ENCODE peak calls at places on chromosomes 6 and 20, in nine cellular contexts. G is astrocyte of the spinal cord, C is spleen, S is body of pancreas, H is coronary artery, L is cardiac fibroblast, M is fibroblast of pulmonary artery, T is astrocyte of the cerebellum, Z is A549. Y is an unnamed sample.

GRCh38 chr6:170522565-170523183 is 30.4 kb downstream of the PSMB1 start:
- DNase-seq in M (peak), G (no peak), C (no peak), S (no peak), Z (peak), H (no peak), L (peak), T (no peak), Y (no peak)

GRCh38 chr20:20741067-20742045 is 28.9 kb upstream of the RALGAPA2 start:
- DNase-seq in C (no peak), L (no peak), H (no peak), M (no peak), Z (no peak), G (no peak), T (no peak), S (no peak), Y (no peak)

GRCh38 chr20:30812739-30813411 is 444.6 kb upstream of the DEFB115 start:
- DNase-seq in G (no peak), S (no peak), L (no peak), T (no peak), H (no peak), Z (no peak), C (peak), M (no peak), Y (no peak)

GRCh38 chr20:36061754-36062153 is 92.8 kb upstream of the EPB41L1 start:
- DNase-seq in T (no peak), M (peak), L (peak), G (no peak), H (no peak), S (peak), C (no peak), Z (no peak), Y (peak)

GRCh38 chr6:33455051-33455450 is 675 bp downstream of the ZBTB9 start:
- DNase-seq in Z (no peak), C (no peak), H (no peak), M (no peak), T (no peak), L (no peak), G (no peak), S (no peak), Y (no peak)

GRCh38 chr20:63405102-63405730 is 44.1 kb upstream of the CHRNA4 start:
- DNase-seq in H (no peak), G (no peak), T (no peak), L (no peak), M (no peak), S (no peak), Z (no peak), C (no peak), Y (no peak)

GRCh38 chr20:63695419-63696310 is 787 bp upstream of the TNFRSF6B start:
- DNase-seq in C (no peak), G (no peak), L (no peak), H (peak), M (no peak), Z (no peak), T (no peak), S (no peak), Y (no peak)

GRCh38 chr6:117976030-117976651 is 69.1 kb downstream of the SLC35F1 start:
- DNase-seq in G (peak), Z (peak), M (peak), T (peak), H (no peak), L (peak), C (no peak), S (no peak), Y (peak)

GRCh38 chr6:70281923-70282902 is 20.7 kb downstream of the COL9A1 start:
- DNase-seq in C (peak), S (peak), M (no peak), G (no peak), L (peak), T (no peak), Z (no peak), H (no peak), Y (no peak)

GRCh38 chr6:35808688-35809087 is 3.5 kb downstream of the LHFPL5 start:
- DNase-seq in G (no peak), S (no peak), M (peak), T (no peak), L (no peak), H (no peak), C (no peak), Z (no peak), Y (no peak)

GRCh38 chr6:159953091-159953581 is 15.7 kb upstream of the IGF2R start:
- DNase-seq in T (no peak), S (no peak), M (peak), L (peak), C (peak), Z (no peak), H (no peak), G (peak), Y (peak)

GRCh38 chr6:54286141-54286540 is 22.1 kb upstream of the TINAG start:
- DNase-seq in H (no peak), C (no peak), M (no peak), G (peak), Z (no peak), T (no peak), S (no peak), L (no peak), Y (peak)

GRCh38 chr6:146650799-146651481 is 52.2 kb downstream of the ADGB start:
- DNase-seq in H (no peak), Z (no peak), S (no peak), M (no peak), G (no peak), L (no peak), T (no peak), C (no peak), Y (peak)

GRCh38 chr20:52746768-52747167 is 225.4 kb upstream of the TSHZ2 start:
- DNase-seq in H (no peak), G (no peak), L (peak), M (no peak), S (no peak), T (no peak), C (no peak), Z (no peak), Y (no peak)

GRCh38 chr20:52746190-52746589 is 226.0 kb upstream of the TSHZ2 start:
- DNase-seq in C (no peak), Z (no peak), H (no peak), M (peak), T (no peak), L (peak), S (no peak), G (no peak), Y (no peak)

GRCh38 chr20:52749020-52749419 is 223.1 kb upstream of the TSHZ2 start:
- DNase-seq in G (no peak), Z (no peak), M (no peak), H (no peak), T (no peak), L (peak), S (no peak), C (no peak), Y (peak)

GRCh38 chr20:52748235-52748950 is 223.8 kb upstream of the TSHZ2 start:
- DNase-seq in Z (no peak), S (no peak), M (peak), H (no peak), L (peak), G (no peak), T (no peak), C (no peak), Y (peak)

DNA sequence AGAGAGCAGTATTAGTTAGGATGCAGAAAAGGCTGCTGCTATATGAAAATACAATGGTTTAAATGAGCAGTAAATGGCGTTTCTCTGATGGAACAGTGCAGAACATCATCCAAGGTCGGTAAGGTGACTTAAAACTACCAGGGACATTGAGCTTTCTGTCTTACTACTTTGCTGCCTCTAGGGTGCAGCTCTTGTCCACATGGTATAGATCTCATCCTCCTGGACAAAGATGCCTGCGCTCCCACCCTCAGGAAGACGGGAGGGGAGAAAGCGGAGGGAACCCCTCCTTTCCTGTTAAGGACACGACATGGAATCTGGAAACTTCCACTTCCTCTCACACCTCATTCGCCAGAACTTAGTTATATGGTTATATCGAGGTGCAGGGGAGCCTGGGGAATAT is 224.4 kb upstream of the TSHZ2 start:
- DNase-seq in T (no peak), M (peak), H (no peak), S (peak), Z (peak), C (no peak), L (peak), G (no peak), Y (peak)
- TF ChIP-seq CTCF in T (peak), M (peak), H (no peak), S (peak), Z (no peak), C (no peak), L (no peak), G (no peak), Y (peak)

DNA sequence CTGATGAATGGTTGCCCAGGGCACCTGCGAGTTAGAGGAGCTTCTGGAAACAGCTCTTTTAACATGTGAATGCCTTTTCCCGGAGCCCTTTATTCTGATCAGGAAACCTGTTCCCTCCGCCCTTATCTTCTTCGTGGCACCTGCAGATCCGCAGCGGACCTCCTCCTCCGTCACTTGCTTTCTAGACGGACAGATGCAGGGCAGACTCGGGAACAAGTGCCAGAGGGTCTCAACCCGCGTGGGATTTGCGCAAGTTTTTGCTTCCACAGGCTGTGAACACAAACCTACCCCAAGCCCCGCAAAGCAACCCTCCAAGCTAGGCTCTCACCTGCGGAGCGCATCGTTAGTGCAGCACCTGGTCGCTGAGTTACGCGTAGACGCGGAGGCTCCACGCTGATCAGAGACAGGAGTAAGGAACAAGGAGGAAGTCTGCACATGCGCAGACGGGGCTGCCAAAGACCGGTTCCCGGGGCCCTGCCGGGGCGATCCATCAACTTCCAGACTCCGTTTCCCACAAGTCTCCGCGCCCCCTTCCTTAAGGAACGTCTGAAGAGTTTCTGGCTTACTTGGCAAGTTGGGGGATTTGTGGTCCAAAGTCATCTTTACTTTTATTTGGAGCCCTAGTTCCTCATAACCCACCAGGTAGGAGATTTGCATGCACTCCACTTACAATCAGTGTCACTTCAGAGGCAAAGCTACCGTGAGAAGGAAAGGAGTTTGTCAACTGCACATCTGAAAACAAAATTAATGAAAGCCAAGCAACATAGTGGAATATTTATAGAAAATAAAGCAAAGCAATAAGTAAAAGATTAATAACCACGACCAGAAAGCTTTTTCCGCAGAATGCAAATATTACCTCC is 52.7 kb upstream of the ELMO2 start:
- DNase-seq in L (peak), Z (no peak), M (peak), S (peak), G (no peak), H (no peak), C (no peak), T (no peak), Y (no peak)
- H3K4me3 ChIP-seq in L (no peak), Z (no peak), M (no peak), S (peak), G (no peak), H (peak), C (peak), T (peak), Y (no peak)

GRCh38 chr6:37176268-37177082 is 6.5 kb downstream of the PIM1 start:
- DNase-seq in C (no peak), M (peak), Z (peak), L (peak), H (no peak), S (no peak), T (no peak), G (no peak), Y (no peak)

GRCh38 chr6:37175332-37176267 is 5.6 kb downstream of the PIM1 start:
- DNase-seq in H (no peak), G (no peak), M (peak), L (peak), S (no peak), Z (no peak), C (peak), T (no peak), Y (no peak)

GRCh38 chr6:37177950-37178517 is 8.1 kb downstream of the PIM1 start:
- DNase-seq in G (no peak), H (no peak), T (no peak), S (no peak), C (no peak), Z (no peak), L (no peak), M (no peak), Y (no peak)

GRCh38 chr6:37174515-37175331 is 4.8 kb downstream of the PIM1 start:
- DNase-seq in M (peak), C (no peak), L (peak), Z (no peak), T (no peak), G (no peak), H (no peak), S (no peak), Y (no peak)

DNA sequence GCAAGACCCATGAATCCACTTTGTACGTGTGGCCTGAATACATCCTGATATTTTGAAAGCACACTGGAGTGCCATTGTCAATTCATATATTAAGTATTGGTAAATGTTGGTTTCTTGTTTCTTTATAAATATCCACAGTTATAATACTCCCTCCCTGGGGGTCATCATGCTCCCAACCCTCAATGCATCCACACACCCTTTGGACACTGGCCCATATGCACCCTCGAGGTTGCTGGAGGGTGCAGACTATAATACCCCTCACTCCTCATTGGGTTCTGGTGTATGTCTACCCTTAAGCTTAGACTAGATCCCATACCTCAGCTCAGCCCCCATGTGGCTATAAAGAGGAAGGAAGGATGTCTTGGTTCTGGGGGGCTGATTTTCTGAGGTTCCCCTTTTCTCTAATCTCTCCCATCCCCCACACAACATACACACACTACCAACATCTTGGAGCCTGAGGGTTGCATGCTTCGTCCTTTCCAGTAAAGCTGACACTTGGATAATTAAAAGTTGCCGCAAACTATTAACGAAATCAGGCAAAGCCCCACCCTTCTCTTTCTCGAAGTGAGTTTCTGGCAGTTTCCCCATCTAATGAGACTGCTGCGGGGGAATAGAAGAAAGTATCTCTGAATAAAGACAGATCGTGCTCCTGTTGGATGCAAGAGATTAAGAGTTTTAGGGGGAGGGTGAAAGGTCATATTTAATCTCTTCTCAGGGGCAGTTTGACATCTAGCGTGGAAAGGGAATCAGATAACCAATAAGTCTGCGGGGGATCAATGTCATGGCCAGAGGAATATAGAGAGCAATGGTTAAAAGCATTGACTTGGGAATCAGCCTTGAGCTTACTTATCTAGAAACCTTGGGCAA is 7.4 kb downstream of the PIM1 start:
- DNase-seq in S (no peak), H (no peak), G (no peak), Z (no peak), C (no peak), M (no peak), T (no peak), L (peak), Y (no peak)
- TF ChIP-seq CTCF in S (no peak), H (no peak), G (no peak), Z (no peak), C (peak), M (peak), T (no peak), L (no peak), Y (no peak)

GRCh38 chr6:141562801-141563763 is 569.6 kb upstream of the GJE1 start:
- DNase-seq in T (peak), C (peak), L (peak), Z (peak), S (peak), G (peak), M (peak), H (no peak), Y (peak)

GRCh38 chr6:141561154-141561553 is 571.6 kb upstream of the GJE1 start:
- DNase-seq in L (no peak), S (no peak), C (no peak), G (no peak), Z (no peak), T (no peak), M (no peak), H (no peak), Y (no peak)

GRCh38 chr6:141562181-141562800 is 570.4 kb upstream of the GJE1 start:
- DNase-seq in L (no peak), Z (no peak), S (peak), C (peak), T (no peak), M (no peak), G (no peak), H (no peak), Y (peak)
- H3K4me3 ChIP-seq in L (peak), Z (no peak), S (no peak), C (peak), T (no peak), M (peak), G (no peak), H (peak), Y (peak)

DNA sequence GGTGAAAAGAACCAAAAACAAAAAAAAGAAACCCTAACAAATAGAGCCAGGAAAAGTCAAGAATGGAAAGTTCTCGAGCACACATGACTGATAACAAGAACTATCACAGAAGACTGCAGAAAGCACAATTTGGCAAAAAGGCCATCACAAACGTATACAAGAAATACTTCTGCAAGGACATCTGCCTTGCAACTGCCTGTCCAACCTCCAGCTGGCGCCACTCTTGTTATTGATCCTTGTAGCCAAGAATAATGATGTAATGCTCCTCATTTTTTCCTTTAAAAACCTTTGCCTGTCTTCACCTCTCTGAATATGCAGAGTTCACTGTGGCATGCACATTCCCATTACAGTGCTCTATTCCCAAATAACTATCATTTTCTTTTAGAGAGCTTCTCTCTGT is 87.9 kb upstream of the BMP5 start:
- DNase-seq in L (peak), C (no peak), H (no peak), M (peak), Z (no peak), S (no peak), T (no peak), G (no peak), Y (peak)
- TF ChIP-seq CTCF in L (peak), C (no peak), H (no peak), M (peak), Z (no peak), S (no peak), T (peak), G (peak), Y (peak)

GRCh38 chr6:41538556-41539182 is 7.5 kb upstream of the FOXP4 start:
- DNase-seq in G (no peak), H (no peak), L (peak), Z (no peak), S (no peak), C (no peak), T (no peak), M (peak), Y (peak)

GRCh38 chr6:41537359-41537758 is 8.8 kb upstream of the FOXP4 start:
- DNase-seq in C (no peak), L (no peak), G (no peak), H (no peak), M (no peak), T (no peak), Z (no peak), S (no peak), Y (no peak)

GRCh38 chr6:41539204-41539603 is 7.0 kb upstream of the FOXP4 start:
- DNase-seq in H (no peak), S (no peak), T (no peak), Z (no peak), M (no peak), C (no peak), G (no peak), L (no peak), Y (no peak)

GRCh38 chr6:41535766-41536165 is 10.4 kb upstream of the FOXP4 start:
- DNase-seq in M (no peak), T (no peak), H (no peak), G (no peak), Z (no peak), L (no peak), C (no peak), S (no peak), Y (no peak)

GRCh38 chr6:41536884-41537347 is 9.3 kb upstream of the FOXP4 start:
- DNase-seq in H (no peak), L (peak), T (no peak), C (no peak), M (peak), Z (no peak), G (no peak), S (peak), Y (no peak)
- H3K4me3 ChIP-seq in H (no peak), L (no peak), T (no peak), C (no peak), M (no peak), Z (no peak), G (no peak), S (no peak), Y (no peak)

GRCh38 chr20:2102585-2103453 is 1.2 kb downstream of the STK35 start:
- DNase-seq in S (peak), T (peak), Z (peak), M (peak), C (peak), H (peak), G (peak), L (peak), Y (peak)
- TF ChIP-seq CTCF in S (no peak), T (no peak), Z (no peak), M (no peak), C (no peak), H (no peak), G (no peak), L (no peak), Y (no peak)